ENCODE peak calls at places on chromosomes 6 and 20, in eight cellular contexts. X, E, C, M, L, U, F and I are unnamed samples.

GRCh38 chr20:62816031-62816878 is 595 bp upstream of the COL9A3 start:
- DNase-seq in X (peak; percentile 47), E (no peak), C (no peak), M (peak; percentile 23), L (no peak), U (no peak), F (no peak), I (no peak)

GRCh38 chr20:44008806-44009678 is 94.4 kb downstream of the TOX2 start:
- DNase-seq in X (no peak), E (no peak), C (peak; percentile 45), M (no peak), L (no peak), U (no peak), F (no peak), I (no peak)

GRCh38 chr6:140050232-140050995 is 676.0 kb upstream of the CITED2 start:
- DNase-seq in X (no peak), E (no peak), C (peak; percentile 37), M (no peak), L (no peak), U (peak; percentile 84), F (no peak), I (no peak)

GRCh38 chr6:90415178-90415577 is 118.5 kb upstream of the BACH2 start:
- DNase-seq in X (no peak), E (no peak), C (no peak), M (no peak), L (no peak), U (no peak), F (no peak), I (peak; percentile 38)

GRCh38 chr6:144315981-144316865 is 31.1 kb downstream of the UTRN start:
- DNase-seq in X (no peak), E (no peak), C (no peak), M (no peak), L (no peak), U (no peak), F (no peak), I (no peak)

GRCh38 chr6:15602144-15602543 is 60.7 kb downstream of the DTNBP1 start:
- DNase-seq in X (no peak), E (peak; percentile 69), C (peak; percentile 33), M (no peak), L (no peak), U (no peak), F (no peak), I (peak; percentile 32)

GRCh38 chr20:3846740-3847418 is at the start of gene MAVS:
- DNase-seq in X (peak; percentile 94), E (peak; percentile 87), C (peak; percentile 86), M (peak; percentile 78), L (peak; percentile 90), U (peak; percentile 74), F (peak; percentile 95), I (peak; percentile 86)

GRCh38 chr6:88920777-88921728 is 42.4 kb downstream of the RNGTT start:
- DNase-seq in X (no peak), E (no peak), C (no peak), M (no peak), L (no peak), U (no peak), F (no peak), I (no peak)

GRCh38 chr6:48389146-48390043 is 278.4 kb upstream of the PTCHD4 start:
- DNase-seq in X (no peak), E (no peak), C (no peak), M (no peak), L (no peak), U (no peak), F (no peak), I (no peak)

GRCh38 chr6:6474170-6474920 is 114.2 kb upstream of the LY86 start:
- DNase-seq in X (peak; percentile 12), E (no peak), C (no peak), M (no peak), L (peak; percentile 70), U (no peak), F (no peak), I (no peak)

GRCh38 chr6:158762787-158763439 is 56.3 kb downstream of the EZR start:
- DNase-seq in X (no peak), E (no peak), C (peak; percentile 31), M (no peak), L (peak; percentile 28), U (no peak), F (no peak), I (no peak)

GRCh38 chr6:150369408-150369807 is 596 bp downstream of the IYD start:
- DNase-seq in X (no peak), E (no peak), C (no peak), M (no peak), L (no peak), U (no peak), F (no peak), I (no peak)

GRCh38 chr6:136553166-136553787 is 3.1 kb upstream of the MAP7 start:
- DNase-seq in X (no peak), E (no peak), C (no peak), M (no peak), L (no peak), U (no peak), F (no peak), I (no peak)

GRCh38 chr20:3669710-3670367 is 6.6 kb upstream of the GFRA4 start:
- DNase-seq in X (no peak), E (no peak), C (no peak), M (no peak), L (no peak), U (no peak), F (no peak), I (no peak)

GRCh38 chr6:76441850-76442249 is 369.4 kb upstream of the IMPG1 start:
- DNase-seq in X (peak; percentile 28), E (no peak), C (no peak), M (no peak), L (no peak), U (no peak), F (no peak), I (no peak)

GRCh38 chr6:20918868-20919267 is 384.6 kb downstream of the CDKAL1 start:
- DNase-seq in X (no peak), E (no peak), C (no peak), M (no peak), L (no peak), U (peak; percentile 25), F (peak; percentile 18), I (no peak)

GRCh38 chr6:20911826-20912225 is 377.6 kb downstream of the CDKAL1 start:
- DNase-seq in X (no peak), E (no peak), C (no peak), M (no peak), L (no peak), U (no peak), F (no peak), I (no peak)

GRCh38 chr6:20916081-20916480 is 381.8 kb downstream of the CDKAL1 start:
- DNase-seq in X (no peak), E (no peak), C (no peak), M (no peak), L (no peak), U (peak; percentile 86), F (no peak), I (no peak)

GRCh38 chr6:20915150-20915549 is 380.9 kb downstream of the CDKAL1 start:
- DNase-seq in X (no peak), E (no peak), C (no peak), M (no peak), L (no peak), U (no peak), F (no peak), I (no peak)

GRCh38 chr6:20915626-20916025 is 381.4 kb downstream of the CDKAL1 start:
- DNase-seq in X (no peak), E (no peak), C (no peak), M (no peak), L (no peak), U (no peak), F (no peak), I (no peak)
- TF ChIP-seq CTCF in X (no peak), E (no peak), C (no peak), M (no peak), L (no peak), U (no peak), F (no peak), I (no peak)

GRCh38 chr20:38171301-38172010 is 6.4 kb upstream of the TGM2 start:
- DNase-seq in X (no peak), E (no peak), C (no peak), M (no peak), L (no peak), U (no peak), F (no peak), I (no peak)

GRCh38 chr20:38170914-38171300 is 5.8 kb upstream of the TGM2 start:
- DNase-seq in X (no peak), E (no peak), C (no peak), M (no peak), L (no peak), U (no peak), F (no peak), I (no peak)

GRCh38 chr20:38173237-38174156 is 8.4 kb upstream of the TGM2 start:
- DNase-seq in X (no peak), E (no peak), C (peak; percentile 89), M (no peak), L (no peak), U (peak; percentile 86), F (no peak), I (no peak)

GRCh38 chr20:38170219-38170902 is 5.3 kb upstream of the TGM2 start:
- DNase-seq in X (no peak), E (no peak), C (no peak), M (no peak), L (no peak), U (no peak), F (no peak), I (no peak)

DNA sequence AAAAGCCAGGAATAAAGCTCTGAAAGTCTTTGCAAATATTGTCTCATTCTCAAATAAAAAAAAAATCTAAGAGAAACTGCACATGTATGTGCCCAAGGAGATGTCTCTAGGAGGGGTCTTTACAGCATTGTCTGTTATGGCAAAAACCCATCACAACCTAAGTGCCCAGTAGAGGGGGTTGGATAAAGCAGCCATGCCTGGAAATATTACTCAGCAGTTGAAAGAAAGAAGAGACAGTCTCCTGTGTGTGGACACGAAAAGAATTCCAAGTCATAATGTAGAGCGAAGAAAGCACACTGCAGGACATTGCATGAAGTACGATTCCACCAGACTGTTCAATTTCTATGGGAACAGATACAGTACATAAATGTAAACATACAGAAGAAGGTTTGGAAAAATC is 7.3 kb upstream of the TGM2 start:
- DNase-seq in X (no peak), E (no peak), C (peak; percentile 41), M (no peak), L (no peak), U (peak; percentile 49), F (no peak), I (no peak)
- TF ChIP-seq CTCF in X (no peak), E (no peak), C (peak; percentile 22), M (no peak), L (peak; percentile 24), U (peak; percentile 53), F (no peak), I (no peak)

GRCh38 chr6:74752303-74752702 is 453.6 kb downstream of the COL12A1 start:
- DNase-seq in X (no peak), E (no peak), C (no peak), M (no peak), L (no peak), U (peak; percentile 1), F (no peak), I (no peak)
- TF ChIP-seq CTCF in X (no peak), E (peak; percentile 6), C (no peak), M (no peak), L (peak; percentile 29), U (no peak), F (no peak), I (no peak)

DNA sequence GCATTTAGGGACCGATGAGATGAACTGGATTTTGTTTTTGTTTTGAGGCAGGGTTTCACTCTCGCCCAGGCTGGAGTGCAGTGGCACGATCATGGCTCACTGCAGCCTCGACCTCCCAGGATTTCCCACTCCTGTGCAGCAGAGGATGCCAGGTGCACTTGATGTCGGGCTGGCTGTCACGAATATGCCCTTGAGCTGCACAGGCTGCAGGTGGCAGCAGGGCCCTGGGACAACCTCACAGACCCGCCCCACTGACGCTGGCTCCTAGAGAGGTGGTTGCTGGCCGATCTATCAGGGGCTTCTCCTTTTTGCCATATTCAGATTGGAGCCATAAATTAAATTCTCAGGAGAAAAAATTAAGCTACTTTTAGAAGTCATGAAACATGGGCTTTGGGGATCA is 32.2 kb downstream of the NQO2 start:
- DNase-seq in X (no peak), E (peak; percentile 79), C (no peak), M (no peak), L (peak; percentile 80), U (no peak), F (no peak), I (peak; percentile 46)
- TF ChIP-seq CTCF in X (no peak), E (peak; percentile 54), C (no peak), M (no peak), L (peak; percentile 77), U (no peak), F (peak; percentile 17), I (no peak)